ENCODE peak calls at places on chromosome 22, in nine cellular contexts. B is iris pigment epithelial cell; G is stimulated activated CD8-positive, alpha-beta memory T cell treated with anti-CD3 and anti-CD28 coated beads, Interleukin-12 subunit alpha, Interleukin-12 subunit beta, amount 100 ng/mL, for 1 hour; W is ureter; U is fibroblast of lung; I is activated naive CD4-positive, alpha-beta T cell treated with Interleukin-2 at 50 U/mL for 16 hours; Z is tibial artery; H is iPS-NIHi11; R is CD4-positive, alpha-beta T cell. Q is an unnamed sample.
A peak's percentile ranks its signal among the peaks of the same experiment; 100 is the strongest.

GRCh38 chr22:36220457-36220921 is 18.8 kb downstream of the APOL2 start:
- DNase-seq in U (peak; percentile 65), G (no peak), R (no peak), I (no peak), Z (peak; percentile 70), H (no peak), W (peak; percentile 42), B (peak; percentile 90), Q (no peak)

GRCh38 chr22:45211848-45212247 is 28.8 kb downstream of the KIAA0930 start:
- DNase-seq in Z (no peak), G (no peak), H (no peak), U (no peak), B (no peak), I (no peak), W (no peak), R (no peak), Q (no peak)

GRCh38 chr22:32836286-32836859 is 34.9 kb downstream of the TIMP3 start:
- DNase-seq in Z (no peak), U (no peak), G (no peak), W (no peak), R (no peak), H (peak; percentile 64), B (peak; percentile 17), I (no peak), Q (no peak)

GRCh38 chr22:43707650-43708049 is 104.5 kb downstream of the EFCAB6 start:
- DNase-seq in R (no peak), W (no peak), Z (no peak), U (no peak), G (no peak), H (no peak), B (no peak), I (no peak), Q (no peak)

GRCh38 chr22:38860291-38861169 is 11.5 kb downstream of the CBX6 start:
- DNase-seq in W (no peak), B (no peak), R (no peak), I (no peak), G (no peak), U (no peak), Z (no peak), H (peak; percentile 44), Q (no peak)

GRCh38 chr22:19120829-19121630 is 1.2 kb downstream of the DGCR2 start:
- DNase-seq in I (peak; percentile 46), G (no peak), H (peak; percentile 57), B (peak; percentile 48), Z (no peak), U (peak; percentile 67), R (no peak), W (no peak), Q (no peak)

GRCh38 chr22:42680648-42681047 is 31.5 kb upstream of the CYB5R3 start:
- DNase-seq in W (no peak), H (no peak), R (no peak), Z (no peak), I (no peak), U (peak; percentile 94), B (peak; percentile 96), G (no peak), Q (no peak)

GRCh38 chr22:44172370-44173108 is 8.2 kb upstream of the PARVG start:
- DNase-seq in G (no peak), R (no peak), W (no peak), B (no peak), I (no peak), H (peak; percentile 55), U (no peak), Z (peak; percentile 76), Q (no peak)

GRCh38 chr22:22569218-22569617 is 10.2 kb upstream of the PRAME start:
- DNase-seq in R (no peak), G (no peak), U (no peak), B (no peak), W (no peak), I (no peak), H (no peak), Z (no peak), Q (no peak)

GRCh38 chr22:20627432-20627831 is 120.0 kb downstream of the MED15 start:
- DNase-seq in H (no peak), I (no peak), W (no peak), B (no peak), U (no peak), G (no peak), Z (no peak), R (no peak), Q (no peak)

GRCh38 chr22:50115693-50116092 is 25.9 kb downstream of the MOV10L1 start:
- DNase-seq in I (no peak), Z (no peak), R (no peak), W (no peak), H (no peak), G (no peak), U (peak; percentile 57), B (peak; percentile 25), Q (no peak)

GRCh38 chr22:36610567-36610966 is 81.6 kb upstream of the EIF3D start:
- DNase-seq in W (no peak), Z (no peak), R (no peak), U (no peak), G (no peak), I (no peak), H (no peak), B (no peak), Q (no peak)

GRCh38 chr22:44436656-44437492 is 61.2 kb downstream of the RTL6 start:
- DNase-seq in G (no peak), H (no peak), R (no peak), B (no peak), Z (no peak), U (no peak), I (no peak), W (no peak), Q (no peak)

GRCh38 chr22:30290679-30291333 is 1.5 kb upstream of the CASTOR1 start:
- DNase-seq in U (peak; percentile 52), H (peak; percentile 45), I (no peak), R (no peak), B (peak; percentile 63), Z (peak; percentile 89), G (no peak), W (peak; percentile 94), Q (peak; percentile 69)

GRCh38 chr22:20101638-20102037 is 14.3 kb upstream of the RANBP1 start:
- DNase-seq in B (no peak), R (no peak), W (no peak), H (no peak), U (no peak), G (no peak), Z (no peak), I (no peak), Q (no peak)

Q was measured in type B pancreatic cell.